ENCODE peak calls at places on chromosomes 2 and 18, in four cellular contexts. R is H9, F is mesendoderm, W is H1. I is an unnamed sample.

GRCh38 chr2:220296174-220296573 is 668.7 kb downstream of the SLC4A3 start:
- DNase-seq in R (no peak), F (peak; percentile 21), W (no peak), I (peak; percentile 27)

GRCh38 chr2:128643221-128644065 is 324.8 kb upstream of the HS6ST1 start:
- DNase-seq in R (peak; percentile 19), F (no peak), W (peak; percentile 32), I (no peak)

GRCh38 chr2:52918551-52918950 is 849.1 kb upstream of the CHAC2 start:
- DNase-seq in R (no peak), F (no peak), W (no peak), I (peak; percentile 93)

GRCh38 chr18:6737833-6738232 is 8.3 kb downstream of the ARHGAP28 start:
- DNase-seq in R (no peak), F (no peak), W (no peak), I (no peak)

GRCh38 chr2:219344756-219345458 is 12.4 kb upstream of the RESP18 start:
- DNase-seq in R (no peak), F (no peak), W (no peak), I (peak; percentile 12)

GRCh38 chr2:160282063-160282580 is 82.0 kb upstream of the ITGB6 start:
- DNase-seq in R (no peak), F (no peak), W (no peak), I (no peak)

GRCh38 chr2:43131890-43132522 is 94.4 kb downstream of the ZFP36L2 start:
- DNase-seq in R (no peak), F (no peak), W (no peak), I (no peak)

GRCh38 chr2:158388159-158388558 is 68.4 kb downstream of the CCDC148 start:
- DNase-seq in R (no peak), F (no peak), W (no peak), I (no peak)

GRCh38 chr18:77366067-77366724 is 116.5 kb downstream of the GALR1 start:
- DNase-seq in R (no peak), F (no peak), W (no peak), I (no peak)

DNA sequence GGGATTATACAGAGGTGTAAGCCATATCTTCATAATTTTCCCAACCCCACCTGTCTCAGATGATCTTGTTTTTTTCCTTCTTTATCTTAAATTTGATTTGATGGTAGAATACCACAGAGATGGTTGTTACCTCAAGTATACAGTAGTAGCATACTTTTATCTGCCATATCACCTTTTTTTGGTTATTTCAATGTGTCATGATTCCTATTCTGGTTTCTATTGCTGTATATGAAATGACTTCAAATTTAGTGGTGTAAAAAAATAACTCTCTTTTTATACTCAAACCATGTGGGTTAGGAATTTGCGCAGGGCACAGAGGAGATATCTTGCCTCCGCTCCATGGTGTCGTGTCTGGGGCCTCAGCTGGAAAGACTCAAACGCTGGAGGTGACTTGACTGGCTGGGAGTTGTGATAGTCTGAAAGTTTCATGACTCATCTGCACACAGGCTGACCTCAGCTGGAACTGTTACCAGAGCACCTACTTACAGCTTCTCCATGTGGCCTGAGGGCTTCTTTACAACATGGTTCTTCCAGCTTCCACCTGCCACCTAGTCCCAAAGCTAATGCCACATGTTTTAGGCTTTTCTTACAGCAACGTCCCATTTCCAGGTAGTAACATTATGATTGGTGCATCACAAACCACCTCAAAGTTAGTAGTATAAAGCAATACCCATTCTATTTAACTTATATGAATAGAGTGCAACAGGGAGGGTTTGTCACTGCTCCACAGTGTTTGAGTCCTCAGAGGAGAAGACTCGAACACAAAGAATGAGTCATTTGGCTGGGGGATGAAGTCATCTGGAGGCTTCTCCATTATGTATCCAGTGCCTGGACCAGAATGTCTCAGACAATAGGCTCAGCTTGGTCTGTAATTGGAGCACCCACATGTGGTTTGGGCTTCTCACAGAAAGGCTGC is 82.3 kb upstream of the XPO1 start:
- DNase-seq in R (no peak), F (peak; percentile 60), W (no peak), I (peak; percentile 88)
- H3K56ac ChIP-seq in R (no peak overlapping the region), F (no peak overlapping the region), W (no peak overlapping the region), I (no peak overlapping the region)

DNA sequence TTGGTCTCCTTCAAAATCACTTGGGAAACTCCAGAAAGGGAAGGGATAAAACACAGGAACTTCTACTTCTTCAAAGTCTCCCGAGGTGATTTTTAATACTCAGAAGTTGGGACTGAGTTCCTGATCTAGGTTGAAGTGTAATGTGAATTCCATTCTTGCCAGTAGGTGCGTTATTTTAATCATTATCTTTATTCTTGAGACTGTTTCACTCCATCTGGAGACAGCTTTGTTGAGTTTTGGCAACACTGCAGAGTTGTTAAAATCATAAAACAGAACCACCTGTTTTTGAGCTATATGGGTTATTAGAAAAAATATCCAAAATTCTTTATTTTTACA is 22.0 kb downstream of the ATP8B1 start:
- DNase-seq in R (no peak), F (no peak), W (no peak), I (no peak)
- H3K4me2 ChIP-seq in R (no peak overlapping the region), F (no peak overlapping the region), W (no peak overlapping the region), I (peak overlapping the region; percentile 59)

GRCh38 chr2:236664131-236664530 is 94.5 kb downstream of the ACKR3 start:
- DNase-seq in R (no peak), F (no peak), W (no peak), I (no peak)

GRCh38 chr2:236661762-236662110 is 92.1 kb downstream of the ACKR3 start:
- DNase-seq in R (no peak), F (no peak), W (no peak), I (no peak)

GRCh38 chr2:236663671-236664101 is 94.1 kb downstream of the ACKR3 start:
- DNase-seq in R (no peak), F (no peak), W (no peak), I (peak; percentile 41)

GRCh38 chr2:236662231-236663160 is 92.9 kb downstream of the ACKR3 start:
- DNase-seq in R (no peak), F (no peak), W (no peak), I (no peak)

GRCh38 chr2:236663267-236663666 is 93.6 kb downstream of the ACKR3 start:
- DNase-seq in R (no peak), F (no peak), W (no peak), I (no peak)
- H3K56ac ChIP-seq in R (no peak overlapping the region), F (no peak overlapping the region), W (no peak overlapping the region), I (no peak overlapping the region)

DNA sequence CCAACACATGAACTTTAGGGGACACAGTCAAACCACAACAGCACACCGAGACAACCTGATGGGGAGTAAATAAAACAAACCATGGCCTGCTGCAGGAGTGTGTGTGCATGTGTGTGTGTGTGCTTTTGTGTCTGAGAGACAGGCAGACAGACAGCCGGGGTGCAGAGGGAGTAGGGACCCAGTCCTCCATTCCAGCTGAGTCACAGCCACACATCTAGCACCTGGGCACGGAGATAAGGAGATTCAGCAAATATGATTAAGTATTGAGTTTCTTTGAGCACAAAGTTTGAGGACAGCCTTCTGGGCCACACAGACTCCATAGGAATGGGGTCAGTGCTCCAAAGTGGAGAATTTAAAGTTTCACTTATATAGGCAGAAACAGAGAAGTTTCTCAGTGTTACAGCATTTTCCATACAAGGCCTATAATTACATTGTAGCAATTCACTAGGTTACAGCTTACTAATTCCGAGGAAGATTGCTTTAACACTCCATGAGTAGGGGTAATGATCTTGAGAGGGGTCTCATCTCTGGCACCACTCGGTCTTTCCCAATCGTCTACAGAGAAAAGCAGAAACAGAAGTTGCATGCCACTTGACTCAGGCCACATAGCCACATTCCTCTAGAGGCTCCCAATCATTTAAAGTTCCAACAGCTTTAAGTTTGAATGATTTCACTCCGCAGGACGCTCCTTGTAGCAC is 30.8 kb upstream of the PRLH start:
- DNase-seq in R (no peak), F (no peak), W (no peak), I (no peak)
- H3K4me2 ChIP-seq in R (no peak overlapping the region), F (no peak overlapping the region), W (no peak overlapping the region), I (no peak overlapping the region)

GRCh38 chr2:148968776-148969175 is 69.7 kb upstream of the LYPD6B start:
- DNase-seq in R (no peak), F (no peak), W (no peak), I (no peak)
- H3K56ac ChIP-seq in R (no peak overlapping the region), F (no peak overlapping the region), W (no peak overlapping the region), I (no peak overlapping the region)

GRCh38 chr2:71603311-71603794 is 150.0 kb downstream of the DYSF start:
- DNase-seq in R (peak; percentile 23), F (no peak), W (no peak), I (no peak)
- H3K4me2 ChIP-seq in R (no peak overlapping the region), F (no peak overlapping the region), W (no peak overlapping the region), I (no peak overlapping the region)

GRCh38 chr2:173357351-173357750 is 2.7 kb downstream of the CDCA7 start:
- DNase-seq in R (no peak), F (no peak), W (no peak), I (no peak)
- H3K56ac ChIP-seq in R (no peak overlapping the region), F (no peak overlapping the region), W (no peak overlapping the region), I (no peak overlapping the region)

DNA sequence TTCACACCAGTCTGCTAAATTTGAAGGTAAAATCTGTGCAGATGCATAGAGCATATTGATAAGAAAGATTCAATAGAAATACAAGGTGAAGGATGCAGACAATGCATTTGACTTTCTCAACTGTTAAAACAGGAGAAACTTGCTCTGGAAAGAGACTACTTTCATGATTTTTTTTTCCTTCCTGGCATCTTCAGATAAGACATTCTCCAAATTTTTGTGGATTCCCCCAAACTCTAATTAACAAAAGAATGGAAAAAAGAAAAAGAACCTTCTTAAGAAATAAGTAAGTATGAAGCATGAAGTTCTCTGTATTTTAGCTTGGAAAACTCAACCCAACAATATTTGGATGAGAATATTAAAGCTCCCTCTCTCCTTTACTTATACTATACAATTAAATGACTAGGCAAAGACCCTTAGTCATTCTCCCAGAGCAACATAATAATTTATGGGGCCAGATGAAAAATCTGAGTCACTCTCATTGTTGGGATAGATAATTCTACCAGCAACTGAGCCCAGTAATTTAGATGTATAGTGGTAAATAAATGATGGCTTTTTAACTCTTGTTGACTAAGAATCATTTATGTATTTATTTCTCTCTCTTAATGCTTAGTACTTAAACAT is 298.7 kb upstream of the COL3A1 start:
- DNase-seq in R (no peak), F (peak; percentile 50), W (no peak), I (peak; percentile 72)
- H3K4me2 ChIP-seq in R (no peak overlapping the region), F (no peak overlapping the region), W (no peak overlapping the region), I (no peak overlapping the region)

GRCh38 chr2:23583467-23583866 is 198.5 kb downstream of the KLHL29 start:
- DNase-seq in R (no peak), F (no peak), W (no peak), I (no peak)

GRCh38 chr2:23578964-23579671 is 194.1 kb downstream of the KLHL29 start:
- DNase-seq in R (no peak), F (no peak), W (no peak), I (no peak)

GRCh38 chr2:23574919-23575654 is 190.1 kb downstream of the KLHL29 start:
- DNase-seq in R (peak; percentile 72), F (peak; percentile 49), W (no peak), I (no peak)

GRCh38 chr2:23584054-23584745 is 199.2 kb downstream of the KLHL29 start:
- DNase-seq in R (no peak), F (no peak), W (no peak), I (no peak)

GRCh38 chr2:23579674-23580073 is 194.7 kb downstream of the KLHL29 start:
- DNase-seq in R (no peak), F (no peak), W (no peak), I (no peak)
- H3K56ac ChIP-seq in R (no peak overlapping the region), F (no peak overlapping the region), W (no peak overlapping the region), I (no peak overlapping the region)

GRCh38 chr18:62426191-62426488 is 96.7 kb upstream of the ZCCHC2 start:
- DNase-seq in R (no peak), F (no peak), W (no peak), I (no peak)
- H3K4me2 ChIP-seq in R (no peak overlapping the region), F (no peak overlapping the region), W (no peak overlapping the region), I (no peak overlapping the region)

I was measured in IMR-90.